ENCODE peak calls at places on chromosome 16, in eight cellular contexts. One of them, this sample, is unnamed.
A peak's percentile ranks its signal among the peaks of the same experiment; 100 is the strongest.

GRCh38 chr16:23424292-23424958 is 28.6 kb downstream of the COG7 start:
- DNase-seq in dorsolateral prefrontal cortex: no peak
- DNase-seq in body of pancreas: peak; percentile 20
- DNase-seq in lower leg skin: peak; percentile 88
- DNase-seq in HFFc6: no peak
- DNase-seq in breast epithelium: peak; percentile 85
- DNase-seq in uterus: no peak
- DNase-seq in GM12878: no peak
- DNase-seq in this sample: no peak

GRCh38 chr16:57029161-57030160 is 40.1 kb downstream of the NLRC5 start:
- DNase-seq in HFFc6: peak; percentile 58
- DNase-seq in lower leg skin: no peak
- DNase-seq in uterus: no peak
- DNase-seq in GM12878: no peak
- DNase-seq in body of pancreas: no peak
- DNase-seq in breast epithelium: no peak
- DNase-seq in dorsolateral prefrontal cortex: no peak
- DNase-seq in this sample: no peak

GRCh38 chr16:3214904-3215600 is 19.9 kb downstream of the ZNF200 start:
- DNase-seq in body of pancreas: no peak
- DNase-seq in uterus: no peak
- DNase-seq in breast epithelium: no peak
- DNase-seq in GM12878: no peak
- DNase-seq in dorsolateral prefrontal cortex: no peak
- DNase-seq in lower leg skin: peak; percentile 20
- DNase-seq in HFFc6: no peak
- DNase-seq in this sample: peak; percentile 19

GRCh38 chr16:57208926-57209325 is 22.8 kb downstream of the RSPRY1 start:
- DNase-seq in body of pancreas: no peak
- DNase-seq in lower leg skin: no peak
- DNase-seq in HFFc6: no peak
- DNase-seq in GM12878: no peak
- DNase-seq in uterus: no peak
- DNase-seq in breast epithelium: no peak
- DNase-seq in dorsolateral prefrontal cortex: no peak
- DNase-seq in this sample: no peak

GRCh38 chr16:47528431-47528830 is 67.3 kb downstream of the PHKB start:
- DNase-seq in HFFc6: no peak
- DNase-seq in lower leg skin: no peak
- DNase-seq in uterus: no peak
- DNase-seq in GM12878: no peak
- DNase-seq in breast epithelium: no peak
- DNase-seq in body of pancreas: no peak
- DNase-seq in dorsolateral prefrontal cortex: no peak
- DNase-seq in this sample: no peak

GRCh38 chr16:17011712-17012111 is 459.0 kb downstream of the XYLT1 start:
- DNase-seq in lower leg skin: no peak
- DNase-seq in breast epithelium: no peak
- DNase-seq in body of pancreas: no peak
- DNase-seq in dorsolateral prefrontal cortex: no peak
- DNase-seq in uterus: no peak
- DNase-seq in HFFc6: no peak
- DNase-seq in GM12878: no peak
- DNase-seq in this sample: no peak

GRCh38 chr16:71443714-71444113 is 1.9 kb upstream of the TLE7 start:
- DNase-seq in GM12878: no peak
- DNase-seq in breast epithelium: no peak
- DNase-seq in HFFc6: no peak
- DNase-seq in uterus: no peak
- DNase-seq in dorsolateral prefrontal cortex: no peak
- DNase-seq in body of pancreas: no peak
- DNase-seq in lower leg skin: no peak
- DNase-seq in this sample: no peak

GRCh38 chr16:81003610-81004460 is 2.9 kb downstream of the CMC2 start:
- DNase-seq in breast epithelium: no peak
- DNase-seq in uterus: no peak
- DNase-seq in body of pancreas: no peak
- DNase-seq in lower leg skin: no peak
- DNase-seq in dorsolateral prefrontal cortex: no peak
- DNase-seq in HFFc6: no peak
- DNase-seq in GM12878: no peak
- DNase-seq in this sample: no peak

GRCh38 chr16:9136596-9136995 is 45.2 kb downstream of the HAPSTR1 start:
- DNase-seq in breast epithelium: no peak
- DNase-seq in GM12878: no peak
- DNase-seq in body of pancreas: no peak
- DNase-seq in uterus: no peak
- DNase-seq in lower leg skin: peak; percentile 39
- DNase-seq in dorsolateral prefrontal cortex: peak; percentile 28
- DNase-seq in HFFc6: no peak
- DNase-seq in this sample: no peak

GRCh38 chr16:86289304-86289703 is 221.0 kb upstream of the FOXF1 start:
- DNase-seq in body of pancreas: no peak
- DNase-seq in HFFc6: no peak
- DNase-seq in lower leg skin: no peak
- DNase-seq in uterus: no peak
- DNase-seq in GM12878: no peak
- DNase-seq in dorsolateral prefrontal cortex: no peak
- DNase-seq in breast epithelium: no peak
- DNase-seq in this sample: no peak

GRCh38 chr16:70696952-70697600 is 11.2 kb upstream of the MTSS2 start:
- DNase-seq in HFFc6: no peak
- DNase-seq in body of pancreas: no peak
- DNase-seq in uterus: no peak
- DNase-seq in dorsolateral prefrontal cortex: no peak
- DNase-seq in lower leg skin: no peak
- DNase-seq in breast epithelium: peak; percentile 81
- DNase-seq in GM12878: no peak
- DNase-seq in this sample: no peak

GRCh38 chr16:23339781-23340180 is 37.7 kb downstream of the SCNN1B start:
- DNase-seq in uterus: no peak
- DNase-seq in body of pancreas: no peak
- DNase-seq in HFFc6: no peak
- DNase-seq in dorsolateral prefrontal cortex: no peak
- DNase-seq in lower leg skin: no peak
- DNase-seq in GM12878: no peak
- DNase-seq in breast epithelium: no peak
- DNase-seq in this sample: no peak

GRCh38 chr16:85235988-85236831 is 123.9 kb upstream of the CIBAR2 start:
- DNase-seq in breast epithelium: no peak
- DNase-seq in dorsolateral prefrontal cortex: no peak
- DNase-seq in lower leg skin: peak; percentile 93
- DNase-seq in HFFc6: no peak
- DNase-seq in GM12878: no peak
- DNase-seq in body of pancreas: no peak
- DNase-seq in uterus: peak; percentile 62
- DNase-seq in this sample: no peak

GRCh38 chr16:425740-426114 is 278 bp downstream of the RAB11FIP3 start:
- DNase-seq in breast epithelium: no peak
- DNase-seq in dorsolateral prefrontal cortex: no peak
- DNase-seq in uterus: no peak
- DNase-seq in HFFc6: no peak
- DNase-seq in GM12878: no peak
- DNase-seq in body of pancreas: no peak
- DNase-seq in lower leg skin: no peak
- DNase-seq in this sample: no peak

GRCh38 chr16:49467540-49468372 is 94.2 kb downstream of the C16orf78 start:
- DNase-seq in body of pancreas: no peak
- DNase-seq in HFFc6: no peak
- DNase-seq in GM12878: no peak
- DNase-seq in dorsolateral prefrontal cortex: no peak
- DNase-seq in lower leg skin: peak; percentile 53
- DNase-seq in uterus: no peak
- DNase-seq in breast epithelium: no peak
- DNase-seq in this sample: no peak

GRCh38 chr16:70380919-70381603 is 34.4 kb downstream of the DDX19A start:
- DNase-seq in uterus: peak; percentile 93
- DNase-seq in lower leg skin: peak; percentile 99
- DNase-seq in breast epithelium: peak; percentile 99
- DNase-seq in body of pancreas: peak; percentile 95
- DNase-seq in GM12878: peak; percentile 91
- DNase-seq in dorsolateral prefrontal cortex: peak; percentile 99
- DNase-seq in HFFc6: peak; percentile 97
- DNase-seq in this sample: peak; percentile 92

GRCh38 chr16:85799497-85800320 is at the start of the genes COX4I1 and EMC8:
- DNase-seq in breast epithelium: peak; percentile 94
- DNase-seq in HFFc6: peak; percentile 92
- DNase-seq in lower leg skin: peak; percentile 99
- DNase-seq in uterus: peak; percentile 95
- DNase-seq in dorsolateral prefrontal cortex: peak; percentile 94
- DNase-seq in GM12878: peak; percentile 63
- DNase-seq in body of pancreas: peak; percentile 96
- DNase-seq in this sample: peak; percentile 90

GRCh38 chr16:51440096-51440495 is 289.0 kb upstream of the SALL1 start:
- DNase-seq in body of pancreas: no peak
- DNase-seq in HFFc6: no peak
- DNase-seq in GM12878: no peak
- DNase-seq in dorsolateral prefrontal cortex: no peak
- DNase-seq in uterus: no peak
- DNase-seq in breast epithelium: no peak
- DNase-seq in lower leg skin: no peak
- DNase-seq in this sample: no peak

GRCh38 chr16:56862776-56863175 is 2.2 kb upstream of the SLC12A3 start:
- DNase-seq in dorsolateral prefrontal cortex: no peak
- DNase-seq in breast epithelium: no peak
- DNase-seq in lower leg skin: no peak
- DNase-seq in uterus: no peak
- DNase-seq in body of pancreas: no peak
- DNase-seq in GM12878: no peak
- DNase-seq in HFFc6: no peak
- DNase-seq in this sample: peak; percentile 27

GRCh38 chr16:50068550-50068949 is 2.8 kb downstream of the HEATR3 start:
- DNase-seq in dorsolateral prefrontal cortex: no peak
- DNase-seq in uterus: no peak
- DNase-seq in breast epithelium: no peak
- DNase-seq in lower leg skin: no peak
- DNase-seq in body of pancreas: no peak
- DNase-seq in GM12878: no peak
- DNase-seq in HFFc6: peak; percentile 61
- DNase-seq in this sample: no peak

GRCh38 chr16:70728145-70728544 is 42.3 kb upstream of the MTSS2 start:
- DNase-seq in uterus: no peak
- DNase-seq in body of pancreas: no peak
- DNase-seq in GM12878: no peak
- DNase-seq in lower leg skin: no peak
- DNase-seq in breast epithelium: no peak
- DNase-seq in dorsolateral prefrontal cortex: no peak
- DNase-seq in HFFc6: no peak
- DNase-seq in this sample: no peak

GRCh38 chr16:88309905-88310259 is 72.9 kb upstream of the ZNF469 start:
- DNase-seq in uterus: no peak
- DNase-seq in GM12878: no peak
- DNase-seq in breast epithelium: no peak
- DNase-seq in dorsolateral prefrontal cortex: no peak
- DNase-seq in HFFc6: no peak
- DNase-seq in body of pancreas: no peak
- DNase-seq in lower leg skin: no peak
- DNase-seq in this sample: no peak
- TF ChIP-seq CTCF in uterus: no peak
- TF ChIP-seq CTCF in GM12878: peak; percentile 25
- TF ChIP-seq CTCF in breast epithelium: no peak
- TF ChIP-seq CTCF in dorsolateral prefrontal cortex: no peak
- TF ChIP-seq CTCF in HFFc6: peak; percentile 36
- TF ChIP-seq CTCF in body of pancreas: no peak
- TF ChIP-seq CTCF in lower leg skin: no peak
- TF ChIP-seq CTCF in this sample: no peak

GRCh38 chr16:12405083-12405482 is 398.6 kb downstream of the CPPED1 start:
- DNase-seq in HFFc6: no peak
- DNase-seq in dorsolateral prefrontal cortex: no peak
- DNase-seq in breast epithelium: no peak
- DNase-seq in GM12878: peak; percentile 40
- DNase-seq in lower leg skin: no peak
- DNase-seq in uterus: no peak
- DNase-seq in body of pancreas: peak; percentile 10
- DNase-seq in this sample: no peak
- TF ChIP-seq CTCF in HFFc6: peak; percentile 10
- TF ChIP-seq CTCF in dorsolateral prefrontal cortex: no peak
- TF ChIP-seq CTCF in breast epithelium: no peak
- TF ChIP-seq CTCF in GM12878: no peak
- TF ChIP-seq CTCF in lower leg skin: no peak
- TF ChIP-seq CTCF in uterus: no peak
- TF ChIP-seq CTCF in body of pancreas: no peak
- TF ChIP-seq CTCF in this sample: no peak

DNA sequence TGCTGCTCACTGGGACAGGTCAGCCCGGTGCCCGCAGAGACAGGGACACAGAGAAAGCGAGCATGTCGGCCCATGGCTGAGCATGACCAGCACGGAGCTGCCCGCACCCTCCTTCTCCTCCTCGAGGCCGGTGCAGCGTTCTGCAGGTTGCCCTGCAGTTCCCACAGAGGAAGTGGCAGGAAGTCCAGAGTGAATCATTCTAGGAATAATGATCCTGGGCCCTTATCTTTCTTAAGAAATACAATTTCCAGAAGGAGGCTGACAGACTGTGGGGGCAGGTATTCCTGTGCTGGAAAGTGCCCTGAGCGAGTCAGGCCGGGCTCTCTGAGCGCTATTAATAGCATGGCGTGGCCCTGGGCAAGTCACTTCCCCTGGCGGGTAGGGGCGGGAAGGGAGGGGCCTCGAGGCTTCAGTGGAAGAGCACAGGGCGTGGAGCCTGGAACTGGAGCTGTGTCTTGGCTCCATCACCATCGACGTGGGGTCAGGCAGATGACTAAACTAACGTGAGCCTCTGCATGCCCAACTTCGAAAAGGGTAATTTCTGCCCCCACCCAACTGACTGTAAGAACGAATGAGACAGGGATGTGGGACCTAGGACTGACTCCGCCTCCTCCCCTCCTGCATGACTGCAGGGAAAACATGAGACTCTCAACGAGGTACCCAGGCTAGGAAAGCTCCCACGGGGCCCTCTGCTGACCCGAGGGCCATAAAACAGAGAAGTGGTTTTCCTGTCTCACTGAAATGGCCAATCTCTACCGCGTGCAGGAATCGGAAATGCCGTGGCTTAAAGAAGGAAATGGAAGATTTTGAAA is 9.8 kb downstream of the TMEM204 start:
- DNase-seq in uterus: peak; percentile 73
- DNase-seq in GM12878: peak; percentile 20
- DNase-seq in body of pancreas: peak; percentile 29
- DNase-seq in HFFc6: peak; percentile 86
- DNase-seq in breast epithelium: no peak
- DNase-seq in dorsolateral prefrontal cortex: no peak
- DNase-seq in lower leg skin: no peak
- DNase-seq in this sample: no peak
- TF ChIP-seq CTCF in uterus: no peak
- TF ChIP-seq CTCF in GM12878: peak; percentile 27
- TF ChIP-seq CTCF in body of pancreas: no peak
- TF ChIP-seq CTCF in HFFc6: peak; percentile 12
- TF ChIP-seq CTCF in breast epithelium: no peak
- TF ChIP-seq CTCF in dorsolateral prefrontal cortex: no peak
- TF ChIP-seq CTCF in lower leg skin: no peak
- TF ChIP-seq CTCF in this sample: no peak

DNA sequence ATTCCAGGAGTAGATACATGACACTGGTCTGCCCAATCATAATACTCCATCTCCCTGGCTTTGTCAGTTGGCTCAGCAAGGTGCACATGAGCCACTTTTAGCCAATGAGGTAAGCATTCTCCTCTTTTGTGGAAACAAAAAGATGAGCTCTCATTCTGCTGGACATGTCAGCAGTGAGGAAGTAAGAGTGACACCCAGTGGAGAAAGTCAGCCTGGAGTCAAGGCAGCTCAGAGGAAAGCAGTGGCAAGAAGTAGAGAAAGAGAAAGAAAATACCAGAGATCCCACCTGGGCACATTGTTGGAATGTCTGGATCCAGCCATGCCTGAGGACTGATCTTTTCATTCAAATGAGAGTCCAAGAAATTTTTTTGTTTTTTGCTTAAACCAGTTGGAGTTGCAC is 496.9 kb upstream of the C16orf82 start:
- DNase-seq in GM12878: no peak
- DNase-seq in lower leg skin: no peak
- DNase-seq in HFFc6: no peak
- DNase-seq in dorsolateral prefrontal cortex: no peak
- DNase-seq in breast epithelium: no peak
- DNase-seq in body of pancreas: peak; percentile 17
- DNase-seq in uterus: no peak
- DNase-seq in this sample: no peak
- TF ChIP-seq CTCF in GM12878: peak; percentile 37
- TF ChIP-seq CTCF in lower leg skin: no peak
- TF ChIP-seq CTCF in HFFc6: peak; percentile 16
- TF ChIP-seq CTCF in dorsolateral prefrontal cortex: peak; percentile 59
- TF ChIP-seq CTCF in breast epithelium: no peak
- TF ChIP-seq CTCF in body of pancreas: peak; percentile 16
- TF ChIP-seq CTCF in uterus: no peak
- TF ChIP-seq CTCF in this sample: no peak

This sample was measured in natural killer cell.